ENCODE peak calls at places on chromosomes 6 and 20, in ten cellular contexts. S, H, U, A, B, F, C, X, T and Y are unnamed samples.

GRCh38 chr20:52536040-52536439 is 344.5 kb upstream of the ZFP64 start:
- DNase-seq in S (no peak), H (no peak), U (no peak), A (no peak), B (no peak), F (no peak), C (no peak), X (no peak), T (no peak), Y (no peak)

GRCh38 chr20:4870906-4871305 is 130.4 kb downstream of the SLC23A2 start:
- DNase-seq in S (no peak), H (no peak), U (no peak), A (no peak), B (no peak), F (no peak), C (no peak), X (no peak), T (no peak), Y (no peak)

GRCh38 chr6:71480577-71480976 is 192.0 kb downstream of the OGFRL1 start:
- DNase-seq in S (no peak), H (no peak), U (no peak), A (no peak), B (no peak), F (no peak), C (no peak), X (no peak), T (no peak), Y (no peak)

GRCh38 chr20:63295846-63296245 is 2.9 kb downstream of the COL20A1 start:
- DNase-seq in S (no peak), H (no peak), U (no peak), A (no peak), B (no peak), F (no peak), C (no peak), X (no peak), T (no peak), Y (no peak)

GRCh38 chr6:11297376-11297729 is 64.9 kb upstream of the NEDD9 start:
- DNase-seq in S (no peak), H (no peak), U (no peak), A (no peak), B (no peak), F (no peak), C (no peak), X (no peak), T (no peak), Y (no peak)

GRCh38 chr6:144408151-144408550 is 123.0 kb downstream of the UTRN start:
- DNase-seq in S (no peak), H (peak; percentile 28), U (peak; percentile 74), A (peak; percentile 71), B (no peak), F (peak; percentile 35), C (peak; percentile 83), X (no peak), T (no peak), Y (no peak)

GRCh38 chr6:38522322-38522721 is 117.4 kb downstream of the BTBD9 start:
- DNase-seq in S (no peak), H (no peak), U (no peak), A (peak; percentile 51), B (no peak), F (peak; percentile 33), C (peak; percentile 70), X (no peak), T (no peak), Y (no peak)

GRCh38 chr6:138468320-138469015 is 30.8 kb downstream of the NHSL1 start:
- DNase-seq in S (no peak), H (no peak), U (no peak), A (peak; percentile 41), B (no peak), F (peak; percentile 56), C (peak; percentile 14), X (no peak), T (no peak), Y (peak; percentile 7)

GRCh38 chr6:46781478-46782378 is 11.5 kb upstream of the MEP1A start:
- DNase-seq in S (peak; percentile 16), H (peak; percentile 72), U (no peak), A (peak; percentile 1), B (peak; percentile 75), F (peak; percentile 70), C (peak; percentile 79), X (no peak), T (peak; percentile 21), Y (no peak)

GRCh38 chr6:81158956-81159355 is 593.5 kb downstream of the TENT5A start:
- DNase-seq in S (no peak), H (no peak), U (no peak), A (no peak), B (no peak), F (no peak), C (no peak), X (no peak), T (no peak), Y (no peak)

GRCh38 chr6:109991307-109992101 is 13.4 kb downstream of the GPR6 start:
- DNase-seq in S (no peak), H (no peak), U (no peak), A (no peak), B (no peak), F (no peak), C (no peak), X (no peak), T (no peak), Y (no peak)

GRCh38 chr6:71326611-71327010 is 38.0 kb downstream of the OGFRL1 start:
- DNase-seq in S (no peak), H (no peak), U (no peak), A (no peak), B (no peak), F (no peak), C (no peak), X (no peak), T (no peak), Y (no peak)

GRCh38 chr20:23782366-23782983 is 31.7 kb upstream of the CST1 start:
- DNase-seq in S (peak; percentile 21), H (no peak), U (no peak), A (no peak), B (no peak), F (peak; percentile 39), C (peak; percentile 29), X (peak; percentile 48), T (peak; percentile 24), Y (no peak)

GRCh38 chr20:44690781-44691423 is 24.3 kb upstream of the CCN5 start:
- DNase-seq in S (no peak), H (peak; percentile 71), U (peak; percentile 34), A (no peak), B (no peak), F (no peak), C (peak; percentile 76), X (no peak), T (no peak), Y (no peak)

GRCh38 chr6:129638055-129639019 is 71.6 kb downstream of the ARHGAP18 start:
- DNase-seq in S (no peak), H (no peak), U (no peak), A (peak; percentile 43), B (no peak), F (peak; percentile 91), C (peak; percentile 92), X (no peak), T (no peak), Y (no peak)

GRCh38 chr6:37624606-37625574 is 72.8 kb downstream of the MDGA1 start:
- DNase-seq in S (no peak), H (peak; percentile 31), U (peak; percentile 75), A (no peak), B (peak; percentile 56), F (no peak), C (peak; percentile 43), X (no peak), T (no peak), Y (no peak)

GRCh38 chr6:64949257-64949656 is 757.8 kb downstream of the EYS start:
- DNase-seq in S (no peak), H (no peak), U (no peak), A (no peak), B (no peak), F (no peak), C (no peak), X (no peak), T (no peak), Y (no peak)

GRCh38 chr20:8187740-8188139 is 55.7 kb downstream of the PLCB1 start:
- DNase-seq in S (no peak), H (no peak), U (no peak), A (no peak), B (no peak), F (peak; percentile 63), C (peak; percentile 15), X (no peak), T (no peak), Y (no peak)

GRCh38 chr20:62802026-62802712 is 2.5 kb upstream of the OGFR start:
- DNase-seq in S (no peak), H (no peak), U (no peak), A (no peak), B (no peak), F (no peak), C (no peak), X (no peak), T (no peak), Y (no peak)

GRCh38 chr6:30100585-30101422 is 12.1 kb downstream of the TRIM31 start:
- DNase-seq in S (peak; percentile 33), H (no peak), U (peak; percentile 40), A (no peak), B (peak; percentile 54), F (no peak), C (no peak), X (no peak), T (no peak), Y (no peak)